ENCODE peak calls at places on chromosomes 3 and 15, in seven cellular contexts. D is OCI-LY7; R is ureter; L is T-helper 2 cell; J is CD4-positive, alpha-beta memory T cell; A is nucleus accumbens; X is stimulated activated CD8-positive, alpha-beta memory T cell treated with anti-CD3 and anti-CD28 coated beads, Interleukin-2, amount 100 ng/mL, for 48 hours. U is an unnamed sample.

GRCh38 chr3:147735662-147736061 is 326.5 kb downstream of the ZIC1 start:
- DNase-seq in L (no peak), D (no peak), R (no peak), A (no peak), X (no peak), J (no peak), U (no peak)

GRCh38 chr3:146222204-146223046 is 28.5 kb downstream of the PLSCR4 start:
- DNase-seq in D (no peak), R (no peak), L (no peak), X (no peak), A (no peak), J (no peak), U (no peak)

GRCh38 chr3:94522488-94522887 is 459.6 kb downstream of the NSUN3 start:
- DNase-seq in J (no peak), L (no peak), D (no peak), R (no peak), A (no peak), X (no peak), U (no peak)

GRCh38 chr3:60756636-60757035 is 494.6 kb downstream of the FHIT start:
- DNase-seq in L (no peak), D (no peak), X (no peak), R (no peak), A (no peak), J (no peak), U (no peak)

GRCh38 chr3:28300345-28300962 is 48.1 kb upstream of the ZCWPW2 start:
- DNase-seq in R (no peak), X (no peak), D (no peak), L (no peak), A (no peak), J (no peak), U (no peak)

GRCh38 chr3:107024481-107025153 is 352.6 kb upstream of the CCDC54 start:
- DNase-seq in X (no peak), A (no peak), D (no peak), J (no peak), R (no peak), L (no peak), U (no peak)

GRCh38 chr3:149604125-149604851 is 53.5 kb downstream of the WWTR1 start:
- DNase-seq in J (no peak), X (no peak), D (no peak), A (no peak), L (no peak), R (no peak), U (no peak)

GRCh38 chr3:152835311-152836102 is 576 bp downstream of the P2RY1 start:
- DNase-seq in X (peak), R (peak), J (no peak), A (peak), D (no peak), L (no peak), U (peak)

GRCh38 chr15:68603951-68604350 is 25.2 kb downstream of the CORO2B start:
- DNase-seq in R (no peak), A (no peak), X (no peak), J (no peak), L (no peak), D (no peak), U (no peak)

GRCh38 chr3:18828637-18829036 is 319.7 kb upstream of the KCNH8 start:
- DNase-seq in J (no peak), X (no peak), D (no peak), R (no peak), A (no peak), L (no peak), U (no peak)

GRCh38 chr3:76352069-76352847 is 566.9 kb upstream of the ZNF717 start:
- DNase-seq in R (no peak), A (no peak), L (no peak), D (no peak), J (no peak), X (no peak), U (no peak)

GRCh38 chr15:74130089-74130848 is at the start of gene ISLR2:
- DNase-seq in X (no peak), L (no peak), A (peak), R (no peak), D (no peak), J (no peak), U (no peak)

GRCh38 chr15:47607750-47608149 is 109.6 kb upstream of the SEMA6D start:
- DNase-seq in A (no peak), J (no peak), X (no peak), R (no peak), D (no peak), L (no peak), U (no peak)

GRCh38 chr15:86863226-86863915 is 783.7 kb downstream of the AGBL1 start:
- DNase-seq in J (no peak), R (no peak), A (no peak), D (no peak), L (no peak), X (no peak), U (no peak)